ENCODE peak calls at places on chromosomes 6 and 20, in ten cellular contexts. Z is heart left ventricle; Q is HCT116; A is GM23248; V is keratinocyte; W is left ventricle myocardium inferior; S is endothelial cell of umbilical vein; K is CD8-positive, alpha-beta T cell; C is lower lobe of right lung; I is stomach. U is an unnamed sample. For H3K4me1, the result is how much of the 10 kb centered on the place peaks cover.

GRCh38 chr6:169978615-169979161 is 227.3 kb downstream of the ERMARD start:
- DNase-seq in Z (no peak), Q (no peak), A (peak), V (peak), W (no peak), S (no peak), K (no peak), C (peak), I (no peak), U (no peak)

GRCh38 chr6:32938494-32938893 is 2.3 kb downstream of the HLA-DMB start:
- DNase-seq in Z (no peak), Q (no peak), A (no peak), V (no peak), W (no peak), S (no peak), K (no peak), C (no peak), I (no peak), U (no peak)

GRCh38 chr20:54875307-54875706 is 399.9 kb downstream of the DOK5 start:
- DNase-seq in Z (no peak), Q (no peak), A (no peak), V (no peak), W (no peak), S (no peak), K (no peak), C (no peak), I (no peak), U (no peak)

GRCh38 chr6:16950311-16950710 is 151.5 kb upstream of the STMND1 start:
- DNase-seq in Z (no peak), Q (no peak), A (no peak), V (no peak), W (no peak), S (no peak), K (no peak), C (no peak), I (no peak), U (no peak)

GRCh38 chr6:44078795-44079671 is 48.2 kb downstream of the MRPL14 start:
- DNase-seq in Z (peak), Q (peak), A (peak), V (no peak), W (peak), S (peak), K (peak), C (no peak), I (peak), U (peak)

GRCh38 chr6:72825265-72825918 is 203.5 kb downstream of the KCNQ5 start:
- DNase-seq in Z (no peak), Q (no peak), A (peak), V (peak), W (no peak), S (peak), K (no peak), C (no peak), I (no peak), U (no peak)

GRCh38 chr6:44264154-44265002 is 973 bp downstream of the NFKBIE start:
- DNase-seq in Z (peak), Q (no peak), A (peak), V (no peak), W (no peak), S (no peak), K (peak), C (peak), I (peak), U (no peak)

GRCh38 chr6:150279533-150279932 is 89.3 kb upstream of the IYD start:
- DNase-seq in Z (no peak), Q (no peak), A (no peak), V (no peak), W (no peak), S (no peak), K (no peak), C (no peak), I (no peak), U (no peak)

GRCh38 chr6:169923468-169924464 is 172.3 kb downstream of the ERMARD start:
- DNase-seq in Z (no peak), Q (no peak), A (no peak), V (no peak), W (no peak), S (no peak), K (no peak), C (no peak), I (no peak), U (no peak)

GRCh38 chr20:17622086-17622850 is 52.4 kb downstream of the DSTN start:
- DNase-seq in Z (no peak), Q (no peak), A (no peak), V (no peak), W (peak), S (no peak), K (no peak), C (peak), I (peak), U (peak)

GRCh38 chr6:21198032-21198640 is 395.4 kb upstream of the SOX4 start:
- DNase-seq in Z (no peak), Q (no peak), A (no peak), V (no peak), W (no peak), S (no peak), K (no peak), C (no peak), I (no peak), U (no peak)

GRCh38 chr20:47102629-47103028 is 208.0 kb downstream of the EYA2 start:
- DNase-seq in Z (peak), Q (no peak), A (peak), V (no peak), W (no peak), S (no peak), K (no peak), C (no peak), I (no peak), U (no peak)

GRCh38 chr6:55578537-55579363 is at the start of gene HMGCLL1:
- DNase-seq in Z (peak), Q (no peak), A (no peak), V (no peak), W (peak), S (peak), K (no peak), C (peak), I (no peak), U (peak)

GRCh38 chr6:87920245-87920644 is 127.4 kb upstream of the SPACA1 start:
- DNase-seq in Z (no peak), Q (no peak), A (no peak), V (no peak), W (no peak), S (no peak), K (no peak), C (no peak), I (no peak), U (no peak)

GRCh38 chr20:4465855-4466545 is 255.7 kb upstream of the PRND start:
- DNase-seq in Z (no peak), Q (no peak), A (peak), V (no peak), W (no peak), S (no peak), K (no peak), C (no peak), I (no peak), U (no peak)

GRCh38 chr20:3383878-3384495 is 23.5 kb downstream of the DNAAF9 start:
- DNase-seq in Z (no peak), Q (no peak), A (no peak), V (no peak), W (no peak), S (no peak), K (no peak), C (no peak), I (no peak), U (no peak)

GRCh38 chr20:33522256-33522820 is 32.4 kb downstream of the CBFA2T2 start:
- DNase-seq in Z (no peak), Q (no peak), A (no peak), V (no peak), W (no peak), S (no peak), K (no peak), C (no peak), I (no peak), U (no peak)

GRCh38 chr20:44173116-44173515 is 13.9 kb downstream of the JPH2 start:
- DNase-seq in Z (no peak), Q (no peak), A (no peak), V (no peak), W (no peak), S (no peak), K (no peak), C (no peak), I (no peak), U (no peak)

GRCh38 chr20:44174996-44175766 is 11.8 kb downstream of the JPH2 start:
- DNase-seq in Z (no peak), Q (no peak), A (no peak), V (no peak), W (no peak), S (no peak), K (no peak), C (no peak), I (no peak), U (no peak)

GRCh38 chr20:44173846-44174245 is 13.1 kb downstream of the JPH2 start:
- DNase-seq in Z (no peak), Q (no peak), A (no peak), V (no peak), W (no peak), S (no peak), K (no peak), C (no peak), I (no peak), U (no peak)

GRCh38 chr20:44180814-44181213 is 6.2 kb downstream of the JPH2 start:
- DNase-seq in Z (peak), Q (no peak), A (peak), V (no peak), W (peak), S (no peak), K (no peak), C (no peak), I (no peak), U (no peak)

GRCh38 chr20:44176833-44177533 is 10.0 kb downstream of the JPH2 start:
- DNase-seq in Z (peak), Q (no peak), A (peak), V (no peak), W (no peak), S (no peak), K (no peak), C (no peak), I (peak), U (no peak)
- H3K4me1 ChIP-seq in Z (under half), Q (under half), A (under half), V (under half), W (half or more), S (under half), K (under half), C (under half), I (half or more), U (under half)

DNA sequence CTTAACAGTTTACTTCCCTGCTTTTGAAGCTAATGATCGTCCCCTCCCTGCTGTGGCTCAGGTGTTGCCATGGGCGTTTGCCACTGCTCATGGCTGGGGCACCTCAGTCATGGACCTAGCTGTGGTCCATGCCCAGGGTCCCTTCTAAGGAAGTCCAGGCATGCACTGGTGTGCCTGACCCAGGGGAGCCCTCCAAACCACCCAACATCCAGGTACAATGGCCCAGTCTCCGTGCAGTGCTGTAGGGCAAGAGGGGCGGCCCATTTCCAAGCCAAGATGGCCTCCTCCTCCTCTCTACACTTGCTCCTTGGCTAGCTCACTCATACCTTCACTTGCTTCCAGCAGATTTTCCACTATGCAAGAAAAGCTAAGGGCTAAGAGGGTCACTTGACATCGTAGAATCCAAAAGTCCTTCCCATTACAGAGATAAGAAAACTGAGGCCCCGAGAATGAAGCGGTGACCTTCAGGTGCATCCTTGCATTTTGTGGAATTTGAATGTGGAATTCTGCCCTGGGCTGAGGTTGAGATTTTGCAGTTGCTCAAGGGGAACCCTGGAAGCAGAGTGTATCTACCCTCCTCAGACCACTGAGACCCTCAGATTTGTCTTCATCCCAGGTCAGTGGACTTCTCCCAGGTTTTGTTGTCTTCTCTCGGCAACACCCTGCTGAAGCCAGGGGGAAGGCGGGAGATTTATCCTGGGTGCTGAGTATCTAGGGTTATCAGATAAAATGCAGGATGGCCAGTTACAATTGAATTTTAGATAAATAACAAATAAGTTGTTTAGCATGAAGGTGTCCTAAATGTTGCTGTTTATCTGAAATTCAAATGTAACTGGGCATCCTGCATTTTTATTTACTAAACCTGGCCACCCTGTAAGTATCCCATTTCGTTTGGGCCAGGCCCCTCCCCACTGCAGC is 42.7 kb downstream of the FGD2 start:
- DNase-seq in Z (no peak), Q (no peak), A (no peak), V (no peak), W (no peak), S (no peak), K (no peak), C (no peak), I (no peak), U (no peak)
- H3K4me1 ChIP-seq in Z (under half), Q (under half), A (under half), V (under half), W (under half), S (under half), K (half or more), C (under half), I (under half), U (under half)

GRCh38 chr6:149059557-149059956 is 258.0 kb upstream of the TAB2 start:
- DNase-seq in Z (no peak), Q (no peak), A (no peak), V (no peak), W (no peak), S (no peak), K (no peak), C (no peak), I (no peak), U (no peak)
- H3K4me1 ChIP-seq in Z (under half), Q (under half), A (under half), V (under half), W (half or more), S (under half), K (under half), C (under half), I (under half), U (half or more)

DNA sequence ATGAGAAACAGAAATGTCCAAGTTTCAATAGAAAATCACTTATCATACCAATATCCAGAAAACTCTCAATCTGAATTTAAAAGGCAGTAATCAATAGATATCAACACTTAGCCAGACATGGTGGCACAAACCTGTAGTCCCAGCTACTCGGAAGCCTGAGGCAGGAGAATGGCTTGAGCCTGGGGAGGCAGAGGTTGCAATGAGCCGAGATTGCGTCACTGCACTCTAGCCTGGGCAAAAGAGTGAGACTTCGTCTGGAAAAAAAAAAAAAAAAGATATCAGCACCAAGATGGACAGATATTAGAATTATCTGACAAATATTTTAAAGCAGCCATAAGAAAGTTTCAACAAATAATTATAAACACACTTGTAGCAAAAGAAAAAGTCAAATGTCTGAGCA is 47.0 kb downstream of the TCP11 start:
- DNase-seq in Z (no peak), Q (no peak), A (peak), V (no peak), W (no peak), S (no peak), K (no peak), C (no peak), I (no peak), U (no peak)
- H3K4me1 ChIP-seq in Z (under half), Q (under half), A (half or more), V (under half), W (half or more), S (under half), K (under half), C (under half), I (half or more), U (under half)

U was measured in thyroid gland.